ENCODE peak calls at places on chromosomes 12 and 14, in six cellular contexts. G is ascending aorta, T is HFF-Myc, H is astrocyte of the spinal cord, U is astrocyte of the cerebellum, B is pancreas. Z is an unnamed sample.

GRCh38 chr14:80271389-80271788 is 60.1 kb upstream of the DIO2 start:
- DNase-seq in B (no peak), G (no peak), U (no peak), H (no peak), T (no peak), Z (no peak)

GRCh38 chr14:83764656-83765055 is 1765.3 kb upstream of the FLRT2 start:
- DNase-seq in B (no peak), U (no peak), G (no peak), H (no peak), T (peak), Z (peak)

GRCh38 chr14:22887990-22888378 is 5.0 kb downstream of the REM2 start:
- DNase-seq in B (peak), G (no peak), T (no peak), U (no peak), H (no peak), Z (no peak)

GRCh38 chr12:11716794-11717532 is 67.5 kb downstream of the ETV6 start:
- DNase-seq in G (no peak), B (no peak), H (peak), T (no peak), U (no peak), Z (no peak)

GRCh38 chr12:98022961-98023360 is 492.4 kb upstream of the TMPO start:
- DNase-seq in B (no peak), G (no peak), T (no peak), U (no peak), H (no peak), Z (no peak)

GRCh38 chr14:76329150-76329881 is 46.6 kb upstream of the ESRRB start:
- DNase-seq in G (no peak), U (no peak), T (no peak), B (no peak), H (no peak), Z (no peak)

GRCh38 chr12:70724444-70724843 is 87.2 kb upstream of the PTPRB start:
- DNase-seq in G (no peak), U (no peak), B (no peak), T (no peak), H (peak), Z (no peak)

GRCh38 chr12:103138538-103138937 is 181.1 kb downstream of the ASCL1 start:
- DNase-seq in H (no peak), U (no peak), G (no peak), B (no peak), T (no peak), Z (no peak)

GRCh38 chr14:75158843-75159614 is 17.4 kb downstream of the TMED10 start:
- DNase-seq in H (no peak), B (no peak), U (no peak), T (no peak), G (no peak), Z (no peak)

GRCh38 chr14:24296341-24297157 is 3.0 kb downstream of the DHRS1 start:
- DNase-seq in H (peak), B (peak), U (peak), T (peak), G (no peak), Z (peak)

GRCh38 chr12:64625243-64626077 is 15.2 kb downstream of the RASSF3 start:
- DNase-seq in T (peak), H (peak), G (peak), B (no peak), U (peak), Z (no peak)

GRCh38 chr14:89575386-89576061 is 158.5 kb upstream of the FOXN3 start:
- DNase-seq in T (no peak), H (no peak), G (no peak), B (no peak), U (no peak), Z (no peak)

GRCh38 chr14:48027115-48027514 is 351.7 kb upstream of the MDGA2 start:
- DNase-seq in H (no peak), T (no peak), U (no peak), B (no peak), G (no peak), Z (no peak)

GRCh38 chr14:58599145-58599544 is 38.6 kb upstream of the DACT1 start:
- DNase-seq in G (no peak), B (no peak), H (no peak), U (no peak), T (no peak), Z (no peak)

GRCh38 chr14:72578514-72578913 is 315.4 kb downstream of the DPF3 start:
- DNase-seq in G (no peak), B (no peak), U (peak), H (no peak), T (no peak), Z (no peak)

GRCh38 chr12:23899434-23899833 is 50.0 kb downstream of the SOX5 start:
- DNase-seq in T (no peak), G (no peak), H (no peak), U (no peak), B (no peak), Z (no peak)

GRCh38 chr12:59283012-59283411 is 312.8 kb upstream of the SLC16A7 start:
- DNase-seq in B (no peak), U (no peak), H (no peak), G (no peak), T (no peak), Z (no peak)

GRCh38 chr12:28578833-28579252 is 388.6 kb downstream of the CCDC91 start:
- DNase-seq in H (peak), B (no peak), T (no peak), U (no peak), G (no peak), Z (no peak)

GRCh38 chr12:121432740-121433476 is 33.0 kb downstream of the RNF34 start:
- DNase-seq in T (no peak), H (no peak), G (no peak), U (no peak), B (no peak), Z (no peak)

GRCh38 chr12:3041558-3042164 is 35.5 kb upstream of the TSPAN9 start:
- DNase-seq in B (peak), G (no peak), T (peak), H (peak), U (peak), Z (no peak)

GRCh38 chr12:89236237-89236636 is 116.1 kb downstream of the DUSP6 start:
- DNase-seq in H (peak), U (no peak), G (no peak), T (no peak), B (no peak), Z (no peak)

GRCh38 chr12:130195369-130195768 is 33.1 kb downstream of the FZD10 start:
- DNase-seq in H (no peak), T (no peak), B (no peak), U (no peak), G (no peak), Z (no peak)

GRCh38 chr14:101402936-101403660 is 158.2 kb upstream of the DIO3 start:
- DNase-seq in U (no peak), B (no peak), H (no peak), G (no peak), T (no peak), Z (no peak)

GRCh38 chr12:9334964-9335363 is 126.8 kb upstream of the PZP start:
- DNase-seq in T (no peak), U (no peak), B (no peak), G (no peak), H (no peak), Z (no peak)

GRCh38 chr12:24982250-24982649 is 33.3 kb upstream of the BCAT1 start:
- DNase-seq in T (no peak), B (no peak), U (no peak), G (no peak), H (no peak), Z (no peak)

GRCh38 chr12:113120670-113121370 is 14.7 kb downstream of the RASAL1 start:
- DNase-seq in T (no peak), H (no peak), G (no peak), B (peak), U (no peak), Z (no peak)

GRCh38 chr12:120439646-120440247 is 1.8 kb downstream of the COX6A1 start:
- DNase-seq in H (peak), U (peak), B (no peak), T (peak), G (no peak), Z (no peak)

GRCh38 chr12:107091989-107092641 is 1.2 kb downstream of the CRY1 start:
- DNase-seq in G (no peak), T (peak), H (peak), U (peak), B (no peak), Z (peak)

GRCh38 chr12:53495903-53496751 is 3.1 kb downstream of the MAP3K12 start:
- DNase-seq in B (no peak), H (peak), U (no peak), T (no peak), G (no peak), Z (peak)

GRCh38 chr14:35480119-35480769 is 53.7 kb upstream of the INSM2 start:
- DNase-seq in B (no peak), H (no peak), U (no peak), G (no peak), T (no peak), Z (no peak)

GRCh38 chr12:106070147-106070546 is 68.6 kb downstream of the NUAK1 start:
- DNase-seq in H (no peak), T (no peak), B (no peak), G (no peak), U (no peak), Z (no peak)

GRCh38 chr12:70402597-70402996 is 36.5 kb downstream of the KCNMB4 start:
- DNase-seq in U (no peak), H (no peak), G (no peak), B (no peak), T (no peak), Z (no peak)

GRCh38 chr14:103527408-103528157 is 1.4 kb upstream of the TRMT61A start:
- DNase-seq in T (no peak), B (peak), U (no peak), G (no peak), H (no peak), Z (no peak)

GRCh38 chr12:31629756-31630732 is 29.4 kb upstream of the ETFBKMT start:
- DNase-seq in T (no peak), B (no peak), G (no peak), U (peak), H (peak), Z (peak)

GRCh38 chr12:58540480-58541299 is 379.6 kb downstream of the LRIG3 start:
- DNase-seq in H (peak), U (peak), B (peak), G (no peak), T (peak), Z (no peak)

GRCh38 chr14:72618424-72618823 is 275.5 kb downstream of the DPF3 start:
- DNase-seq in T (no peak), U (no peak), H (no peak), B (no peak), G (no peak), Z (no peak)

GRCh38 chr14:102907303-102907844 is 15.1 kb upstream of the AMN start:
- DNase-seq in B (no peak), G (no peak), T (no peak), H (no peak), U (no peak), Z (no peak)

GRCh38 chr14:104431351-104431928 is 148.1 kb upstream of the C14orf180 start:
- DNase-seq in G (no peak), U (no peak), H (no peak), T (no peak), B (no peak), Z (no peak)

GRCh38 chr12:87812711-87813110 is 216.5 kb downstream of the C12orf50 start:
- DNase-seq in T (no peak), B (no peak), H (peak), G (no peak), U (no peak), Z (no peak)

GRCh38 chr14:21525995-21526671 is at the start of gene SALL2:
- DNase-seq in H (peak), U (peak), B (peak), G (no peak), T (peak), Z (no peak)

GRCh38 chr12:6825398-6826124 is 2.6 kb upstream of the P3H3 start:
- DNase-seq in B (peak), G (peak), H (peak), T (peak), U (no peak), Z (no peak)
- H3K4me3 ChIP-seq in B (no peak), G (peak), H (peak), T (peak), U (peak), Z (peak)

DNA sequence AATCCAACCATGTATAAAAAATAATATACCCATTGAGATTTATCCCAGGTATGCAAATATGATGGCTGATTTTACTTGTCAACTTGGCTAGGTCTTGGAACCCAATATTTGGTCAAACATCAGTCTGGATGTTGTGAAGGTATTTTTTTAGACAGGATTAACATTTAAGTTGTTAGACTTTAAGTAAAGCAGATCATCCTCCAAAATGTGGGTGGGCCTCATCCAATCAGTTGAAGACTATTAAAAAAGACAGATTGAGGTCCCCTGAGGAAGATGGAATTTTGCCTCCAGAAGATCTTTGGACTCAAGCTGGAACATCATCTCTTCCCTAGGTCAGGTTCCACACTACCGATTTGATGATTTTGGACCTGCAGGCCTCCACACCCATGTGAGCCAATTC is 271.2 kb downstream of the TMEM121 start:
- DNase-seq in H (no peak), T (no peak), B (no peak), G (no peak), U (no peak), Z (no peak)
- TF ChIP-seq CTCF in H (no peak), T (no peak), B (no peak), G (no peak), U (no peak), Z (no peak)

GRCh38 chr14:95701846-95702221 is 12.1 kb downstream of the TCL1A start:
- DNase-seq in B (no peak), G (no peak), H (peak), U (no peak), T (no peak), Z (no peak)

GRCh38 chr14:95699397-95699796 is 13.2 kb downstream of the TCL1B start:
- DNase-seq in T (no peak), H (no peak), B (no peak), U (no peak), G (no peak), Z (no peak)

GRCh38 chr14:95697764-95698163 is 11.5 kb downstream of the TCL1B start:
- DNase-seq in T (no peak), B (no peak), G (no peak), H (no peak), U (no peak), Z (no peak)

GRCh38 chr14:95698287-95698686 is 12.1 kb downstream of the TCL1B start:
- DNase-seq in T (no peak), G (no peak), U (no peak), B (no peak), H (no peak), Z (no peak)

DNA sequence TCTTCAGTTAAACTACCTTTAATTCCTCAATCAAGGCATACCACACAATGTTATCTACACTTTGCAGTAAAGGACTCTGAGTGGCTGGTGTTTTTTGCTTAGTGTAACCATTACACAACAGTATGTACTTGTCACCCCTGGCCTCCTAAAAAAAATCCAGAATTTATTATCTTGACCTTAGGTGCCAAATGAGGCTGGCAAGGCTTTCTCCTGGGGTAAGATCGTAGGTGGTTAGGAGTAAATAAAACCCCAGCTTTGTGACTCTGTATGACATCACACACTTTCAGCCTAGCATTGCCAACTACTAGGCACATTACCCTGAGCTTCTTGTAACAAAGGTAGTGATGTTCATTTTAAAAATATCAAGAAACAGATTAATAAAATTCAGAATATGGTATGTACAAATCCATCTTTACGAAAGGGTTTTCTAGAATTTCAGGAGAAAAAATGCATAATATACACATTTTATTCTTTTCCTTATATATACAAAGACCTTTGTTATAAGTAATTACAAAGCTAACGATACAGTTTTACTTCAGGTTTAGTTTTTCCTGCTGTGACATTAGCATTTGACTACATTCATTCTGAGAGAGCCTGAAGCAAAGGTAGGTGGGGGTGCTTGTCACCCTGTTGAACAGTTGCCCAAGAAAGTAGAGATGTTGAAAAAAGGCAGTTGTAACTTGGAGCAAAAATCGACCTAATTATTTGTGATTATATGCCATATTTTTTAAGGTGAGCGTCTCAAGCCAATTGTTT is 13.5 kb downstream of the TCL1A start:
- DNase-seq in T (no peak), H (no peak), G (no peak), U (no peak), B (no peak), Z (no peak)
- H3K4me3 ChIP-seq in T (no peak), H (no peak), G (no peak), U (no peak), B (no peak), Z (no peak)

GRCh38 chr12:42298887-42299286 is 27.0 kb downstream of the ZCRB1 start:
- DNase-seq in U (no peak), H (no peak), G (no peak), T (no peak), B (no peak), Z (no peak)

GRCh38 chr12:42291680-42292079 is 34.2 kb downstream of the ZCRB1 start:
- DNase-seq in H (no peak), G (no peak), T (no peak), U (no peak), B (no peak), Z (no peak)

GRCh38 chr12:42299392-42300308 is 26.2 kb downstream of the ZCRB1 start:
- DNase-seq in H (peak), G (no peak), T (peak), U (no peak), B (no peak), Z (no peak)

GRCh38 chr12:42296503-42297109 is 29.3 kb downstream of the ZCRB1 start:
- DNase-seq in U (no peak), G (no peak), H (peak), T (peak), B (no peak), Z (no peak)
- TF ChIP-seq CTCF in U (peak), G (no peak), H (peak), T (peak), B (no peak), Z (peak)

DNA sequence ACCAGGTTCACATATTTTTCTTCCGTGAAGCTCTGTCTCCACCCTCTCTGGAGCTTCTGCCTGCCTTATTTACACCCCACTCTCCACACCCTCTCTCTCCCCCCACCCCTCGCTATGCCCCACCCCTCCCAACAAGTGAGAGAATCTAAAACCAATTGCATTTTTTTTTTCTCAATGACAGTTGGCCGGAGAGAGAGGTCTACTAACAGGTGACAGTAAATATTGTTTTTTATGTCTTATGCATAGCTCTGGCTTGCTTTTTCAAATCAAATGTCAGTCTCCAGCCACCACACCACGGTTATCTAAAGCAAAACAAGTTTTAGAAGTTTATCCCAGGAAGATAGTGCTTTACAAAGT is at the start of gene KCNC2:
- DNase-seq in G (no peak), T (no peak), U (no peak), H (no peak), B (no peak), Z (no peak)
- H3K4me3 ChIP-seq in G (peak), T (no peak), U (peak), H (peak), B (peak), Z (no peak)

GRCh38 chr12:65960820-65961691 is 136.8 kb downstream of the HMGA2 start:
- DNase-seq in H (no peak), B (no peak), G (no peak), T (no peak), U (peak), Z (no peak)
- TF ChIP-seq CTCF in H (no peak), B (no peak), G (no peak), T (no peak), U (no peak), Z (no peak)

GRCh38 chr14:105889666-105890473 is 363.5 kb downstream of the TMEM121 start:
- DNase-seq in B (peak), T (no peak), U (no peak), G (no peak), H (no peak), Z (no peak)

GRCh38 chr14:105890474-105891220 is 364.3 kb downstream of the TMEM121 start:
- DNase-seq in B (peak), T (no peak), G (no peak), U (no peak), H (no peak), Z (no peak)

GRCh38 chr14:105885561-105886320 is 359.4 kb downstream of the TMEM121 start:
- DNase-seq in U (no peak), H (no peak), G (no peak), T (no peak), B (peak), Z (no peak)

GRCh38 chr14:105888784-105889665 is 362.6 kb downstream of the TMEM121 start:
- DNase-seq in H (no peak), G (no peak), B (peak), U (no peak), T (no peak), Z (no peak)

GRCh38 chr14:105888151-105888550 is 361.8 kb downstream of the TMEM121 start:
- DNase-seq in H (no peak), U (no peak), B (no peak), G (no peak), T (no peak), Z (no peak)
- H3K4me3 ChIP-seq in H (no peak), U (no peak), B (no peak), G (no peak), T (no peak), Z (no peak)

GRCh38 chr12:51915003-51915625 is 7.8 kb downstream of the ACVRL1 start:
- DNase-seq in G (no peak), U (no peak), B (peak), H (no peak), T (no peak), Z (no peak)

GRCh38 chr12:51911307-51911706 is 4.0 kb downstream of the ACVRL1 start:
- DNase-seq in G (no peak), B (no peak), T (no peak), U (no peak), H (no peak), Z (no peak)

GRCh38 chr12:51914034-51914923 is 7.0 kb downstream of the ACVRL1 start:
- DNase-seq in B (peak), U (no peak), T (no peak), G (no peak), H (no peak), Z (no peak)

GRCh38 chr12:51911788-51912711 is 4.7 kb downstream of the ACVRL1 start:
- DNase-seq in B (no peak), T (no peak), U (no peak), H (no peak), G (no peak), Z (no peak)

GRCh38 chr12:51913071-51914033 is 6.0 kb downstream of the ACVRL1 start:
- DNase-seq in G (no peak), H (no peak), T (no peak), U (no peak), B (peak), Z (no peak)
- TF ChIP-seq CTCF in G (no peak), H (peak), T (peak), U (no peak), B (no peak), Z (peak)